ENCODE peak calls at places on chromosome 11, in eight cellular contexts. M is AG04450, P is AG10803, L is A549, O is kidney, V is adrenal gland, Z is colonic mucosa, J is vagina. S is an unnamed sample.

GRCh38 chr11:64356498-64357411 is 2.2 kb upstream of the RPS6KA4 start:
- DNase-seq in M (no peak), P (peak), L (peak), O (peak), V (no peak), Z (no peak), J (no peak), S (peak)

GRCh38 chr11:69249641-69250502 is 44.1 kb upstream of the MYEOV start:
- DNase-seq in M (peak), P (peak), L (no peak), O (peak), V (no peak), Z (no peak), J (no peak), S (peak)

GRCh38 chr11:128195057-128195751 is 392.2 kb downstream of the ETS1 start:
- DNase-seq in M (no peak), P (peak), L (no peak), O (no peak), V (no peak), Z (no peak), J (no peak), S (no peak)

GRCh38 chr11:58524232-58525036 is 16.5 kb upstream of the OR5B21 start:
- DNase-seq in M (peak), P (peak), L (peak), O (peak), V (peak), Z (peak), J (no peak), S (peak)

GRCh38 chr11:21654091-21654490 is 538.8 kb upstream of the ANO5 start:
- DNase-seq in M (no peak), P (no peak), L (no peak), O (no peak), V (no peak), Z (no peak), J (no peak), S (no peak)

GRCh38 chr11:35583126-35583525 is 35.1 kb upstream of the FJX1 start:
- DNase-seq in M (no peak), P (peak), L (no peak), O (no peak), V (no peak), Z (no peak), J (no peak), S (no peak)

GRCh38 chr11:57214087-57214395 is 23.0 kb downstream of the APLNR start:
- DNase-seq in M (no peak), P (peak), L (no peak), O (no peak), V (no peak), Z (no peak), J (no peak), S (no peak)

GRCh38 chr11:16000065-16000464 is 356.3 kb downstream of the SOX6 start:
- DNase-seq in M (peak), P (peak), L (no peak), O (no peak), V (no peak), Z (no peak), J (no peak), S (peak)

GRCh38 chr11:102287963-102288744 is 29.1 kb upstream of the BIRC3 start:
- DNase-seq in M (peak), P (peak), L (peak), O (no peak), V (peak), Z (peak), J (no peak), S (peak)

GRCh38 chr11:96013459-96014213 is 89.7 kb upstream of the MTMR2 start:
- DNase-seq in M (no peak), P (no peak), L (no peak), O (peak), V (no peak), Z (no peak), J (no peak), S (no peak)

GRCh38 chr11:47726878-47727514 is 11.8 kb upstream of the AGBL2 start:
- DNase-seq in M (no peak), P (no peak), L (no peak), O (no peak), V (peak), Z (no peak), J (no peak), S (no peak)

GRCh38 chr11:122360875-122361274 is 244.9 kb upstream of the BLID start:
- DNase-seq in M (no peak), P (no peak), L (no peak), O (no peak), V (no peak), Z (no peak), J (no peak), S (no peak)
- TF ChIP-seq CTCF in M (peak), P (no peak), L (no peak), O (no peak), V (no peak), Z (no peak), J (no peak), S (no peak)

DNA sequence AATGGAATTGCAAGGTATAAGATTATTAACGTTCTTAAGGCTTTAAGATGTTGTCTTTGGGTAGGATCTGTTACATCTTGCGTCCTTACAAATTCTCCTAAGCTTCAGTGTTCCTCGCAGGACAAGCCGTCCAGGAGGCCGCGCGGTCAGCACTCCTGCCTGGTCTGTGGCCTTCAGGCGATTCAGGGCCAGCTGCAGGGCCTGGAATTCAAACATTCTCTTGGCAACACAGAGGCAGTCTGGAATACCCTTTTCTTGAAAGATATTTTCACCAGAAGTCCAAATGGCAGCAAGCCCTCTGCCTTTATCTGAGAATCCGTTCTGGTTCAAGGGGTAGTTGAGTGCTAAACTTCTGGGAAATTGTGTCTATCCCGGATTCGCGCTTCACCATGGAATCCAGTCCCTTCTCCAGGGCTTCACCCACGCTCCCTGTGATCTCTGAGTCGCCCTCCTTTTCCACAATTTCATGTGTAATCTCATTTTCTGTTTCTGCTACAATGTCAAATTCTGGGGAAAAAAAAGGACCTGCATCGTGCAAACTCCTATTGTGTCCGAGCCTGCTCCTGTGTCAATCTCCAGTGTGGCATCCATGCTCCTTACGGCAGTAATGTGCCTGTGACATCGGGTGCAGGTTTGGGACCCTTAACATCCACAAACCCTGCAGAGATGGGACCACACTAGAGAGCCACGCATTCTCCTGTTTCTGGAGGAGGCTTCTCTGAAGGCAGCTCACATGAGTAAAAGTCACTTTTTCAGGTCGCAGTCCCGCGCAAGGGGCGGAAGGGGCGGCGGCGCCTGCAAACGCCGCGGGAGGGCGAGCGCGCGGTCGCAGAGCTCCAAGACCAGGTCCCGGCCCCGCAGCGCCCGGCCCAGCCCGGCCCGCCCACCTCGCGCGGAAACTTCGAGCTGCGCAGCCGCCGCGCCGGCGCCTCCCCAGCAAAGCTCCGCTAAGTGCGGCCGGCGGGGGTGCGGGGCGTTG is 25.3 kb upstream of the SORL1 start:
- DNase-seq in M (no peak), P (no peak), L (peak), O (peak), V (peak), Z (peak), J (no peak), S (no peak)
- H3K4me3 ChIP-seq in M (peak), P (no peak), L (peak), O (peak), V (peak), Z (peak), J (peak), S (no peak)

GRCh38 chr11:78228467-78228866 is 39.7 kb downstream of the USP35 start:
- DNase-seq in M (peak), P (peak), L (peak), O (no peak), V (peak), Z (peak), J (peak), S (peak)
- TF ChIP-seq CTCF in M (peak), P (peak), L (peak), O (peak), V (peak), Z (peak), J (peak), S (peak)

DNA sequence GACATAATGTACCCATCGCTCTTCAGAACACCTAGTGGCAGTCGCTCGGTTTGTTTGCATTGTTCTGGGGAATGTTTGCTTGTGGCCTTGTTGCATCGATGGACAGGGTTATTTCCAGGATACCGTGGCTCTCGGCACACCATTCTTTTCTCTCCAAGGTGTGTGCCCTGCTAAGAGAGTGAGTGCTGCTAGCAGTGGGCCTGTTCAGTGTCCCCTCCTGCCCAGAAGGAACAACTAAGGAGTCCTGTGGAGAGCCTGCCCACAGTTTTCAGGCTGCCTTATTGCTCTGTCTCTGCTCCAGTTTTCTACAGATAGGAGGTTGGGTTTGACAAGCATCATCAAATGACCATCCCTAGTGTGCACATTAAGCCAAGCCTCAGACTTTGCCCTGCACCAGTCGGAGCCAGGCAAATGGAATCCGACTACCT is 1.4 kb downstream of the CRY2 start:
- DNase-seq in M (no peak), P (no peak), L (no peak), O (no peak), V (peak), Z (no peak), J (no peak), S (no peak)
- H3K4me3 ChIP-seq in M (peak), P (peak), L (no peak), O (peak), V (peak), Z (peak), J (peak), S (peak)

GRCh38 chr11:121964591-121964990 is 151.4 kb downstream of the BLID start:
- DNase-seq in M (no peak), P (peak), L (no peak), O (no peak), V (peak), Z (no peak), J (no peak), S (peak)
- TF ChIP-seq CTCF in M (no peak), P (peak), L (no peak), O (no peak), V (no peak), Z (no peak), J (no peak), S (no peak)

S was measured in epithelial cell of esophagus.